ENCODE peak calls at places on chromosome 19, in six cellular contexts. One of them, this sample, is unnamed.

GRCh38 chr19:16899566-16900075 is 10.8 kb downstream of the F2RL3 start:
- DNase-seq in suprapubic skin: no peak
- DNase-seq in SK-N-SH: peak; percentile 53
- DNase-seq in neural progenitor cell: peak; percentile 62
- DNase-seq in ovary: no peak
- DNase-seq in heart left ventricle: no peak
- DNase-seq in this sample: no peak

GRCh38 chr19:5356918-5357317 is 16.3 kb upstream of the PTPRS start:
- DNase-seq in heart left ventricle: no peak
- DNase-seq in SK-N-SH: no peak
- DNase-seq in neural progenitor cell: no peak
- DNase-seq in suprapubic skin: no peak
- DNase-seq in ovary: no peak
- DNase-seq in this sample: no peak

GRCh38 chr19:46944918-46945628 is 74.6 kb upstream of the NPAS1 start:
- DNase-seq in suprapubic skin: no peak
- DNase-seq in neural progenitor cell: peak; percentile 90
- DNase-seq in heart left ventricle: peak; percentile 80
- DNase-seq in ovary: peak; percentile 33
- DNase-seq in SK-N-SH: peak; percentile 34
- DNase-seq in this sample: peak; percentile 12

GRCh38 chr19:6997679-6998445 is 23.4 kb downstream of the MBD3L2B start:
- DNase-seq in heart left ventricle: no peak
- DNase-seq in ovary: no peak
- DNase-seq in neural progenitor cell: no peak
- DNase-seq in suprapubic skin: no peak
- DNase-seq in SK-N-SH: no peak
- DNase-seq in this sample: no peak

GRCh38 chr19:46384396-46384795 is 29.0 kb downstream of the CCDC8 start:
- DNase-seq in neural progenitor cell: no peak
- DNase-seq in SK-N-SH: no peak
- DNase-seq in heart left ventricle: no peak
- DNase-seq in suprapubic skin: peak; percentile 56
- DNase-seq in ovary: peak; percentile 12
- DNase-seq in this sample: no peak

GRCh38 chr19:11587302-11587972 is 9.8 kb upstream of the ZNF627 start:
- DNase-seq in SK-N-SH: peak; percentile 85
- DNase-seq in suprapubic skin: peak; percentile 85
- DNase-seq in ovary: peak; percentile 85
- DNase-seq in neural progenitor cell: peak; percentile 80
- DNase-seq in heart left ventricle: peak; percentile 78
- DNase-seq in this sample: peak; percentile 65

GRCh38 chr19:29724102-29724641 is 9.1 kb upstream of the C19orf12 start:
- DNase-seq in ovary: no peak
- DNase-seq in neural progenitor cell: peak; percentile 71
- DNase-seq in heart left ventricle: no peak
- DNase-seq in SK-N-SH: no peak
- DNase-seq in suprapubic skin: no peak
- DNase-seq in this sample: peak; percentile 48

GRCh38 chr19:39916236-39916635 is 18.2 kb downstream of the FCGBP start:
- DNase-seq in heart left ventricle: no peak
- DNase-seq in ovary: no peak
- DNase-seq in neural progenitor cell: no peak
- DNase-seq in SK-N-SH: no peak
- DNase-seq in suprapubic skin: peak; percentile 35
- DNase-seq in this sample: no peak

GRCh38 chr19:47094557-47095517 is 18.7 kb downstream of the ZC3H4 start:
- DNase-seq in neural progenitor cell: no peak
- DNase-seq in ovary: no peak
- DNase-seq in SK-N-SH: no peak
- DNase-seq in heart left ventricle: no peak
- DNase-seq in suprapubic skin: no peak
- DNase-seq in this sample: no peak

GRCh38 chr19:35229601-35230000 is 1.1 kb upstream of the FAM187B start:
- DNase-seq in SK-N-SH: no peak
- DNase-seq in heart left ventricle: no peak
- DNase-seq in ovary: no peak
- DNase-seq in suprapubic skin: peak; percentile 44
- DNase-seq in neural progenitor cell: no peak
- DNase-seq in this sample: no peak

GRCh38 chr19:28014821-28015405 is 1198.0 kb downstream of the UQCRFS1 start:
- DNase-seq in suprapubic skin: no peak
- DNase-seq in ovary: no peak
- DNase-seq in heart left ventricle: no peak
- DNase-seq in SK-N-SH: no peak
- DNase-seq in neural progenitor cell: no peak
- DNase-seq in this sample: no peak

GRCh38 chr19:47790398-47790814 is 11.9 kb downstream of the SELENOW start:
- DNase-seq in neural progenitor cell: peak; percentile 96
- DNase-seq in heart left ventricle: peak; percentile 79
- DNase-seq in SK-N-SH: peak; percentile 84
- DNase-seq in ovary: peak; percentile 81
- DNase-seq in suprapubic skin: peak; percentile 93
- DNase-seq in this sample: peak; percentile 64

GRCh38 chr19:55487884-55488687 is at the start of gene SSC5D:
- DNase-seq in suprapubic skin: peak; percentile 81
- DNase-seq in ovary: no peak
- DNase-seq in heart left ventricle: no peak
- DNase-seq in SK-N-SH: peak; percentile 78
- DNase-seq in neural progenitor cell: peak; percentile 61
- DNase-seq in this sample: no peak

GRCh38 chr19:4534836-4535658 is at the start of gene PLIN5:
- DNase-seq in SK-N-SH: peak; percentile 98
- DNase-seq in heart left ventricle: peak; percentile 79
- DNase-seq in suprapubic skin: no peak
- DNase-seq in ovary: peak; percentile 95
- DNase-seq in neural progenitor cell: peak; percentile 95
- DNase-seq in this sample: peak; percentile 19

GRCh38 chr19:29622191-29623070 is 16.3 kb downstream of the POP4 start:
- DNase-seq in heart left ventricle: no peak
- DNase-seq in neural progenitor cell: peak; percentile 70
- DNase-seq in SK-N-SH: peak; percentile 59
- DNase-seq in suprapubic skin: no peak
- DNase-seq in ovary: no peak
- DNase-seq in this sample: no peak

GRCh38 chr19:5038631-5039271 is 69.8 kb downstream of the KDM4B start:
- DNase-seq in suprapubic skin: no peak
- DNase-seq in ovary: no peak
- DNase-seq in neural progenitor cell: peak; percentile 47
- DNase-seq in SK-N-SH: peak; percentile 72
- DNase-seq in heart left ventricle: no peak
- DNase-seq in this sample: no peak

GRCh38 chr19:36482876-36483275 is 6.5 kb downstream of the ZNF566 start:
- DNase-seq in suprapubic skin: no peak
- DNase-seq in neural progenitor cell: no peak
- DNase-seq in ovary: no peak
- DNase-seq in heart left ventricle: no peak
- DNase-seq in SK-N-SH: no peak
- DNase-seq in this sample: no peak

GRCh38 chr19:41083516-41083915 is 4.7 kb upstream of the CYP2A13 start:
- DNase-seq in heart left ventricle: no peak
- DNase-seq in SK-N-SH: no peak
- DNase-seq in suprapubic skin: no peak
- DNase-seq in ovary: no peak
- DNase-seq in neural progenitor cell: no peak
- DNase-seq in this sample: no peak

GRCh38 chr19:40580619-40581018 is 3.9 kb downstream of the SHKBP1 start:
- DNase-seq in suprapubic skin: no peak
- DNase-seq in neural progenitor cell: no peak
- DNase-seq in ovary: no peak
- DNase-seq in SK-N-SH: no peak
- DNase-seq in heart left ventricle: no peak
- DNase-seq in this sample: no peak

GRCh38 chr19:50460161-50460765 is 16.0 kb upstream of the EMC10 start:
- DNase-seq in neural progenitor cell: no peak
- DNase-seq in suprapubic skin: no peak
- DNase-seq in heart left ventricle: no peak
- DNase-seq in ovary: no peak
- DNase-seq in SK-N-SH: no peak
- DNase-seq in this sample: no peak

GRCh38 chr19:42284641-42285341 is 15.7 kb downstream of the CIC start:
- DNase-seq in SK-N-SH: no peak
- DNase-seq in neural progenitor cell: peak; percentile 56
- DNase-seq in heart left ventricle: no peak
- DNase-seq in suprapubic skin: no peak
- DNase-seq in ovary: peak; percentile 75
- DNase-seq in this sample: no peak

GRCh38 chr19:34847393-34847792 is 74.4 kb upstream of the ZNF599 start:
- DNase-seq in neural progenitor cell: no peak
- DNase-seq in SK-N-SH: no peak
- DNase-seq in heart left ventricle: no peak
- DNase-seq in ovary: no peak
- DNase-seq in suprapubic skin: no peak
- DNase-seq in this sample: no peak

GRCh38 chr19:48806818-48807589 is 3.8 kb downstream of the BCAT2 start:
- DNase-seq in heart left ventricle: no peak
- DNase-seq in suprapubic skin: no peak
- DNase-seq in ovary: no peak
- DNase-seq in SK-N-SH: peak; percentile 19
- DNase-seq in neural progenitor cell: peak; percentile 42
- DNase-seq in this sample: peak; percentile 35

GRCh38 chr19:48421548-48421947 is 24.2 kb upstream of the GRWD1 start:
- DNase-seq in neural progenitor cell: no peak
- DNase-seq in heart left ventricle: no peak
- DNase-seq in ovary: peak; percentile 43
- DNase-seq in SK-N-SH: no peak
- DNase-seq in suprapubic skin: peak; percentile 83
- DNase-seq in this sample: no peak

GRCh38 chr19:46192990-46193650 is 36.4 kb upstream of the IGFL1 start:
- DNase-seq in neural progenitor cell: no peak
- DNase-seq in suprapubic skin: no peak
- DNase-seq in heart left ventricle: no peak
- DNase-seq in ovary: no peak
- DNase-seq in SK-N-SH: no peak
- DNase-seq in this sample: no peak

GRCh38 chr19:12052057-12052570 is 647 bp downstream of the ZNF878 start:
- DNase-seq in heart left ventricle: no peak
- DNase-seq in suprapubic skin: no peak
- DNase-seq in neural progenitor cell: no peak
- DNase-seq in ovary: no peak
- DNase-seq in SK-N-SH: peak; percentile 33
- DNase-seq in this sample: no peak

GRCh38 chr19:48676887-48677286 is 4.1 kb upstream of the NTN5 start:
- DNase-seq in heart left ventricle: no peak
- DNase-seq in ovary: no peak
- DNase-seq in suprapubic skin: no peak
- DNase-seq in neural progenitor cell: no peak
- DNase-seq in SK-N-SH: no peak
- DNase-seq in this sample: no peak

GRCh38 chr19:45781282-45782161 is 768 bp downstream of the DMPK start:
- DNase-seq in heart left ventricle: no peak
- DNase-seq in ovary: peak; percentile 57
- DNase-seq in suprapubic skin: no peak
- DNase-seq in neural progenitor cell: no peak
- DNase-seq in SK-N-SH: no peak
- DNase-seq in this sample: no peak

GRCh38 chr19:6012416-6013170 is 34.7 kb upstream of the RANBP3 start:
- DNase-seq in neural progenitor cell: no peak
- DNase-seq in heart left ventricle: no peak
- DNase-seq in ovary: no peak
- DNase-seq in suprapubic skin: no peak
- DNase-seq in SK-N-SH: peak; percentile 8
- DNase-seq in this sample: no peak

GRCh38 chr19:42317535-42317934 is 4.4 kb downstream of the TMEM145 start:
- DNase-seq in suprapubic skin: no peak
- DNase-seq in SK-N-SH: no peak
- DNase-seq in neural progenitor cell: no peak
- DNase-seq in heart left ventricle: no peak
- DNase-seq in ovary: no peak
- DNase-seq in this sample: no peak

DNA sequence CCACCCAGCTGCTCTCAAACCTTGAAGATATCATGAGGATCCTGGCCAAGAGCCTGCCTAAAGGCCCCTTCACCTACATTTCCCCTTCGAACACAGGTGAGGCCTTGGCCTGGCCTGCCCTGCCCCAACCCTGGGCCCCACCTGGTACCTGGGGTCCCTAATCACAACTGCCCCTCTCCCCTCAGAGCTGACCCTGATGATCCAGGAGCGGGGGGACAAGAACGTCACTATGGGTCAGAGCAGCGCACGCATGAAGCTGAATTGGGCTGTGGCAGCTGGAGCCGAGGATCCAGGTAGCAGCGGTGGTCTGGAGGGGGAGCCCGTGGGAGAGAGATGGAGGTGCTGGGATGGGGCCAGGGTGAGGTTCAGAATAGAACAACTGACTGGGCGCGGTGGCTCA is 17.7 kb downstream of the DDX39A start:
- DNase-seq in suprapubic skin: no peak
- DNase-seq in SK-N-SH: no peak
- DNase-seq in neural progenitor cell: no peak
- DNase-seq in heart left ventricle: no peak
- DNase-seq in ovary: no peak
- DNase-seq in this sample: no peak
- H3K27ac ChIP-seq in suprapubic skin: no peak overlapping the region
- H3K27ac ChIP-seq in SK-N-SH: no peak overlapping the region
- H3K27ac ChIP-seq in neural progenitor cell: no peak overlapping the region
- H3K27ac ChIP-seq in heart left ventricle: no peak overlapping the region
- H3K27ac ChIP-seq in ovary: no peak overlapping the region
- H3K27ac ChIP-seq in this sample: no peak overlapping the region

GRCh38 chr19:44718441-44719261 is 19.7 kb downstream of the CEACAM16 start:
- DNase-seq in neural progenitor cell: peak; percentile 55
- DNase-seq in SK-N-SH: no peak
- DNase-seq in ovary: peak; percentile 86
- DNase-seq in heart left ventricle: peak; percentile 85
- DNase-seq in suprapubic skin: no peak
- DNase-seq in this sample: peak; percentile 4
- H3K27ac ChIP-seq in neural progenitor cell: no peak overlapping the region
- H3K27ac ChIP-seq in SK-N-SH: peak overlapping the region; percentile 44
- H3K27ac ChIP-seq in ovary: peak overlapping the region; percentile 22
- H3K27ac ChIP-seq in heart left ventricle: peak overlapping the region; percentile 83
- H3K27ac ChIP-seq in suprapubic skin: peak overlapping the region; percentile 68
- H3K27ac ChIP-seq in this sample: no peak overlapping the region

DNA sequence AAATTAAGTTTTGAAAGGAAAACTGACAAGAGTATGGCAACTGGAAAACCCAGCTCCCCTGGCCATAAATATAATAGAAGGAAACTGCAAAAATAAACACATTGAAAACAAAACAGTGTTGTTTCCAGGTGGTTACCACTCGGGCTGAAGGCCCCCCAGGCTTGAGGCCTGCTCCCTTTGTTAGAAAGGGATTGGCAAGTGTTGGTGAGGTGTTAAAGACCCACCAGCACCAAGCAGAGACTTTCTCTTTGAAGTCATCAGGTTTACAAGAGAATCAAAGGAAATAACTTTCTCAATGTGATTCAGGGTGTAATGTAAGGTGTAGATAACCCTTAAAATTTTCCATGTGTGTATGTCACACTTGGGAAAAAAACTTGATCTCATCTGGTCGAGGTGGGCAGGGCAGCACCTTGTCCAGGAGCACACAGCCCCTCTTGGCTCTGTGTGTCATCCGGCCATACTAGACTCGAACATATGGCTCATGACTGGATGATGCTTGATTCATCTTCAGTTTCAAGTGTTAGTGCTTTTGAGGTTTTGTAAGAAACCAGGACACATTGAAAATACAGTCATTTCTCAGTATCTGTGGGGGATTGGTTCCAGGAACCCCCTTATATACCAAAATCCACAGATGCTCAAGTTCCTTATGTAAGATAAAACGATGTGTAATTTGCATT is 7.8 kb downstream of the ACTN4 start:
- DNase-seq in heart left ventricle: no peak
- DNase-seq in suprapubic skin: no peak
- DNase-seq in neural progenitor cell: no peak
- DNase-seq in SK-N-SH: no peak
- DNase-seq in ovary: no peak
- DNase-seq in this sample: no peak
- H3K27ac ChIP-seq in heart left ventricle: peak overlapping the region; percentile 91
- H3K27ac ChIP-seq in suprapubic skin: peak overlapping the region; percentile 96
- H3K27ac ChIP-seq in neural progenitor cell: peak overlapping the region; percentile 42
- H3K27ac ChIP-seq in SK-N-SH: peak overlapping the region; percentile 5
- H3K27ac ChIP-seq in ovary: peak overlapping the region; percentile 28
- H3K27ac ChIP-seq in this sample: peak overlapping the region; percentile 88

GRCh38 chr19:3457531-3458228 is 22.6 kb downstream of the SMIM24 start:
- DNase-seq in SK-N-SH: no peak
- DNase-seq in suprapubic skin: no peak
- DNase-seq in neural progenitor cell: no peak
- DNase-seq in ovary: no peak
- DNase-seq in heart left ventricle: peak; percentile 55
- DNase-seq in this sample: no peak
- H3K27ac ChIP-seq in SK-N-SH: peak overlapping the region; percentile 95
- H3K27ac ChIP-seq in suprapubic skin: peak overlapping the region; percentile 70
- H3K27ac ChIP-seq in neural progenitor cell: no peak overlapping the region
- H3K27ac ChIP-seq in ovary: peak overlapping the region; percentile 92
- H3K27ac ChIP-seq in heart left ventricle: peak overlapping the region; percentile 83
- H3K27ac ChIP-seq in this sample: peak overlapping the region; percentile 85

This sample was measured in caudate nucleus.